ENCODE peak calls at places on chromosomes 2 and 18, in four cellular contexts. C, N, X and U are unnamed samples.

GRCh38 chr18:46134920-46135675 is 30.9 kb downstream of the HAUS1 start:
- DNase-seq in N (no peak), C (no peak), X (no peak), U (no peak)

GRCh38 chr2:12797815-12798214 is 81.1 kb downstream of the TRIB2 start:
- DNase-seq in C (no peak), X (no peak), N (no peak), U (no peak)

GRCh38 chr2:64854773-64855237 is 134.4 kb upstream of the SLC1A4 start:
- DNase-seq in C (no peak), N (no peak), X (no peak), U (peak; percentile 41)

GRCh38 chr2:52084760-52085159 is 1052.8 kb upstream of the NRXN1 start:
- DNase-seq in C (no peak), N (no peak), X (no peak), U (no peak)

GRCh38 chr2:191228861-191229260 is 16.3 kb upstream of the MYO1B start:
- DNase-seq in X (no peak), C (no peak), N (no peak), U (peak; percentile 22)

GRCh38 chr2:13616656-13617055 is 899.9 kb downstream of the TRIB2 start:
- DNase-seq in X (no peak), N (no peak), C (no peak), U (no peak)

GRCh38 chr2:19649107-19649506 is 252.7 kb downstream of the TTC32 start:
- DNase-seq in C (no peak), X (no peak), N (no peak), U (no peak)

GRCh38 chr18:43592268-43592667 is 315.0 kb upstream of the SYT4 start:
- DNase-seq in X (no peak), C (no peak), N (no peak), U (no peak)

GRCh38 chr2:199366406-199366805 is 91.3 kb downstream of the SATB2 start:
- DNase-seq in N (no peak), X (no peak), C (no peak), U (peak; percentile 45)

GRCh38 chr2:207682557-207682956 is 28.9 kb upstream of the CCNYL1 start:
- DNase-seq in N (no peak), X (no peak), C (no peak), U (no peak)

GRCh38 chr2:204108301-204108700 is 171.7 kb downstream of the ICOS start:
- DNase-seq in X (peak; percentile 54), N (peak; percentile 27), C (peak; percentile 80), U (no peak)

GRCh38 chr2:111117666-111118454 is 2.9 kb upstream of the BCL2L11 start:
- DNase-seq in C (peak; percentile 75), N (no peak), X (peak; percentile 49), U (peak; percentile 56)

GRCh38 chr2:118846667-118847446 is 591 bp downstream of the EN1 start:
- DNase-seq in N (no peak), X (no peak), C (peak; percentile 76), U (no peak)

GRCh38 chr2:132757002-132757598 is 87.1 kb upstream of the LYPD1 start:
- DNase-seq in N (no peak), X (no peak), C (no peak), U (no peak)

GRCh38 chr2:160621748-160622147 is 128.1 kb upstream of the RBMS1 start:
- DNase-seq in C (no peak), X (no peak), N (no peak), U (no peak)

GRCh38 chr2:96317584-96317997 is 7.5 kb upstream of the ITPRIPL1 start:
- DNase-seq in C (no peak), X (no peak), N (no peak), U (no peak)

GRCh38 chr18:3540805-3541548 is 91.0 kb downstream of the TGIF1 start:
- DNase-seq in C (peak; percentile 80), X (no peak), N (no peak), U (no peak)

GRCh38 chr18:32301976-32302743 is 112.3 kb downstream of the MEP1B start:
- DNase-seq in N (no peak), X (no peak), C (no peak), U (no peak)

GRCh38 chr2:8121826-8122505 is 559.9 kb upstream of the ID2 start:
- DNase-seq in N (no peak), C (no peak), X (no peak), U (no peak)

GRCh38 chr18:33113421-33113820 is 327.1 kb downstream of the CCDC178 start:
- DNase-seq in N (no peak), X (no peak), C (no peak), U (no peak)

GRCh38 chr2:71617266-71617665 is 163.9 kb downstream of the DYSF start:
- DNase-seq in X (peak; percentile 19), C (peak; percentile 8), N (no peak), U (no peak)

GRCh38 chr2:234447963-234448362 is 48.9 kb downstream of the ARL4C start:
- DNase-seq in X (no peak), N (no peak), C (no peak), U (no peak)

GRCh38 chr2:188600536-188601210 is 309.0 kb downstream of the GULP1 start:
- DNase-seq in N (no peak), X (no peak), C (no peak), U (no peak)

GRCh38 chr2:230924470-230925341 is at the start of gene GPR55:
- DNase-seq in X (peak; percentile 73), C (peak; percentile 87), N (peak; percentile 16), U (no peak)

GRCh38 chr2:120862254-120863172 is 126.8 kb downstream of the GLI2 start:
- DNase-seq in C (peak; percentile 58), N (no peak), X (no peak), U (peak; percentile 23)

GRCh38 chr2:197599285-197599965 is 76.0 kb downstream of the RFTN2 start:
- DNase-seq in C (peak; percentile 70), N (no peak), X (peak; percentile 51), U (peak; percentile 4)

GRCh38 chr2:38935568-38936172 is 46.0 kb downstream of the ARHGEF33 start:
- DNase-seq in C (no peak), N (no peak), X (no peak), U (no peak)

GRCh38 chr2:240024766-240025165 is 376 bp downstream of the NDUFA10 start:
- DNase-seq in N (no peak), X (no peak), C (no peak), U (no peak)

GRCh38 chr2:237486819-237487448 is at the start of gene MLPH:
- DNase-seq in C (peak; percentile 80), N (no peak), X (no peak), U (peak; percentile 81)

GRCh38 chr2:36819090-36819711 is 122.7 kb downstream of the VIT start:
- DNase-seq in N (no peak), C (peak; percentile 65), X (no peak), U (no peak)

GRCh38 chr2:166334800-166335199 is 40.9 kb downstream of the SCN9A start:
- DNase-seq in X (no peak), C (no peak), N (no peak), U (no peak)

GRCh38 chr2:135227386-135227785 is 175.3 kb downstream of the RAB3GAP1 start:
- DNase-seq in N (no peak), C (no peak), X (no peak), U (no peak)

GRCh38 chr2:48107326-48107925 is 201.1 kb upstream of the FBXO11 start:
- DNase-seq in N (no peak), C (peak; percentile 57), X (no peak), U (no peak)

GRCh38 chr2:171706152-171706803 is 19.0 kb downstream of the DYNC1I2 start:
- DNase-seq in X (no peak), C (no peak), N (no peak), U (no peak)

GRCh38 chr2:148253716-148254115 is 232.8 kb downstream of the MBD5 start:
- DNase-seq in C (no peak), X (no peak), N (no peak), U (no peak)
- H3K9me3 ChIP-seq in C (peaks cover 25% of the 10 kb centered on the region), X (no peaks in the 10 kb centered on the region), N (no peaks in the 10 kb centered on the region), U (peaks cover 13% of the 10 kb centered on the region)

GRCh38 chr2:62205554-62205953 is 9.6 kb downstream of the B3GNT2 start:
- DNase-seq in C (peak; percentile 49), X (no peak), N (no peak), U (no peak)
- H3K9me3 ChIP-seq in C (no peaks in the 10 kb centered on the region), X (no peaks in the 10 kb centered on the region), N (no peaks in the 10 kb centered on the region), U (no peaks in the 10 kb centered on the region)

GRCh38 chr2:24845691-24846090 is 52.5 kb downstream of the CENPO start:
- DNase-seq in N (no peak), C (no peak), X (no peak), U (no peak)
- H3K9me3 ChIP-seq in N (no peaks in the 10 kb centered on the region), C (peaks cover 27% of the 10 kb centered on the region), X (no peaks in the 10 kb centered on the region), U (no peaks in the 10 kb centered on the region)

GRCh38 chr18:55974521-55974920 is 386.5 kb upstream of the TCF4 start:
- DNase-seq in X (no peak), N (no peak), C (no peak), U (no peak)

GRCh38 chr18:55964171-55964570 is 376.2 kb upstream of the TCF4 start:
- DNase-seq in N (no peak), X (no peak), C (no peak), U (no peak)

GRCh38 chr18:55967019-55967418 is 379.0 kb upstream of the TCF4 start:
- DNase-seq in C (no peak), X (no peak), N (no peak), U (no peak)

DNA sequence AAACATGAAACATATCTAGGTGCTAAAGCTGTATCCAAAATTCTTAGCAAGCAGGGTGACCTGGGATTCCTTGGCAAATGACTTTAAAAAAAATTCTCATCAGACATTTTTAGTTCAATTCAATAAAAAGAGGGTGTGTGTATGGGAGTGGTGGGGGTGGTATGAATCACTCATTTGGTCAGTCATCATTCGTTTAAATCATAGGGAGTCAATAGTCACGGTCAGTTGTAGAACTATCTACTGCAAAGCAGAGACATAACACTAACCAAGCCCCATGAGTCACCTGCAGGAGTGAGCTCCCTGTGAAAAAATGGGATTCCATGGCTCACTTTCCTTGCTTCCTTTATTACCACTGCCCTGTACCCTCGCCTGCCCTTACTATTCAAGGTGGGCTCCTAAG is 380.6 kb upstream of the TCF4 start:
- DNase-seq in C (no peak), N (no peak), X (no peak), U (no peak)
- H3K9me3 ChIP-seq in C (no peaks in the 10 kb centered on the region), N (no peaks in the 10 kb centered on the region), X (no peaks in the 10 kb centered on the region), U (peaks cover 16% of the 10 kb centered on the region)

GRCh38 chr2:89781962-89782361 is 1090.5 kb downstream of the RPIA start:
- DNase-seq in C (no peak), X (no peak), N (no peak), U (no peak)

GRCh38 chr2:89784960-89785359 is 1093.5 kb downstream of the RPIA start:
- DNase-seq in C (no peak), X (no peak), N (no peak), U (no peak)

GRCh38 chr2:89775885-89776284 is 1084.4 kb downstream of the RPIA start:
- DNase-seq in X (no peak), N (no peak), C (no peak), U (no peak)

GRCh38 chr2:89780318-89780717 is 1088.8 kb downstream of the RPIA start:
- DNase-seq in X (no peak), C (no peak), N (no peak), U (no peak)
- H3K9me3 ChIP-seq in X (peaks cover 61% of the 10 kb centered on the region), C (peaks cover 100% of the 10 kb centered on the region), N (peaks cover 11% of the 10 kb centered on the region), U (peaks cover 100% of the 10 kb centered on the region)

GRCh38 chr18:35283923-35284794 is 5.9 kb downstream of the ZSCAN30 start:
- DNase-seq in C (no peak), N (no peak), X (no peak), U (no peak)
- H3K9me3 ChIP-seq in C (peaks cover 88% of the 10 kb centered on the region), N (no peaks in the 10 kb centered on the region), X (no peaks in the 10 kb centered on the region), U (no peaks in the 10 kb centered on the region)

GRCh38 chr2:341017-341542 is 53.2 kb upstream of the ALKAL2 start:
- DNase-seq in C (no peak), X (no peak), N (no peak), U (no peak)
- H3K9me3 ChIP-seq in C (peaks cover 13% of the 10 kb centered on the region), X (peaks cover 14% of the 10 kb centered on the region), N (peaks cover 4% of the 10 kb centered on the region), U (peaks cover 20% of the 10 kb centered on the region)